ENCODE peak calls at places on chromosomes 5 and 9, in six cellular contexts. One of them, this sample, is unnamed.

GRCh38 chr5:172452398-172453205 is 1.7 kb downstream of the SH3PXD2B start:
- DNase-seq in right atrium auricular region: no peak
- DNase-seq in effector CD8-positive, alpha-beta T cell: no peak
- DNase-seq in head of caudate nucleus: no peak
- DNase-seq in foreskin fibroblast: peak
- DNase-seq in A549: no peak
- DNase-seq in this sample: no peak

GRCh38 chr9:77647659-77648457 is at the start of gene GNA14:
- DNase-seq in right atrium auricular region: peak
- DNase-seq in head of caudate nucleus: no peak
- DNase-seq in effector CD8-positive, alpha-beta T cell: no peak
- DNase-seq in foreskin fibroblast: peak
- DNase-seq in A549: no peak
- DNase-seq in this sample: no peak

GRCh38 chr5:171629221-171630005 is 156.2 kb upstream of the SMIM23 start:
- DNase-seq in right atrium auricular region: no peak
- DNase-seq in effector CD8-positive, alpha-beta T cell: no peak
- DNase-seq in A549: peak
- DNase-seq in head of caudate nucleus: no peak
- DNase-seq in foreskin fibroblast: no peak
- DNase-seq in this sample: peak

GRCh38 chr5:6713274-6714181 is at the start of gene TENT4A:
- DNase-seq in head of caudate nucleus: no peak
- DNase-seq in effector CD8-positive, alpha-beta T cell: peak
- DNase-seq in A549: peak
- DNase-seq in foreskin fibroblast: peak
- DNase-seq in right atrium auricular region: peak
- DNase-seq in this sample: peak

GRCh38 chr5:74105126-74105780 is 479.3 kb downstream of the ARHGEF28 start:
- DNase-seq in A549: no peak
- DNase-seq in effector CD8-positive, alpha-beta T cell: no peak
- DNase-seq in foreskin fibroblast: no peak
- DNase-seq in right atrium auricular region: no peak
- DNase-seq in head of caudate nucleus: no peak
- DNase-seq in this sample: no peak

GRCh38 chr9:114960276-114960675 is 29.9 kb upstream of the TNFSF8 start:
- DNase-seq in A549: no peak
- DNase-seq in right atrium auricular region: no peak
- DNase-seq in effector CD8-positive, alpha-beta T cell: no peak
- DNase-seq in head of caudate nucleus: no peak
- DNase-seq in foreskin fibroblast: no peak
- DNase-seq in this sample: no peak

GRCh38 chr5:54704341-54704740 is 186.8 kb downstream of the SNX18 start:
- DNase-seq in right atrium auricular region: no peak
- DNase-seq in head of caudate nucleus: no peak
- DNase-seq in foreskin fibroblast: no peak
- DNase-seq in effector CD8-positive, alpha-beta T cell: no peak
- DNase-seq in A549: no peak
- DNase-seq in this sample: no peak

GRCh38 chr5:143946821-143947220 is 134.9 kb downstream of the HMHB1 start:
- DNase-seq in right atrium auricular region: no peak
- DNase-seq in foreskin fibroblast: peak
- DNase-seq in effector CD8-positive, alpha-beta T cell: no peak
- DNase-seq in head of caudate nucleus: no peak
- DNase-seq in A549: no peak
- DNase-seq in this sample: no peak

GRCh38 chr5:176319827-176320554 is 41.6 kb downstream of the KIAA1191 start:
- DNase-seq in A549: peak
- DNase-seq in head of caudate nucleus: no peak
- DNase-seq in right atrium auricular region: no peak
- DNase-seq in effector CD8-positive, alpha-beta T cell: no peak
- DNase-seq in foreskin fibroblast: peak
- DNase-seq in this sample: peak

GRCh38 chr9:79946718-79947117 is 375.0 kb downstream of the TLE4 start:
- DNase-seq in head of caudate nucleus: no peak
- DNase-seq in right atrium auricular region: no peak
- DNase-seq in A549: no peak
- DNase-seq in foreskin fibroblast: peak
- DNase-seq in effector CD8-positive, alpha-beta T cell: no peak
- DNase-seq in this sample: no peak

GRCh38 chr9:110655723-110656641 is 12.6 kb upstream of the MUSK start:
- DNase-seq in foreskin fibroblast: peak
- DNase-seq in head of caudate nucleus: no peak
- DNase-seq in A549: no peak
- DNase-seq in right atrium auricular region: peak
- DNase-seq in effector CD8-positive, alpha-beta T cell: no peak
- DNase-seq in this sample: no peak

GRCh38 chr9:82535432-82535998 is 527.4 kb downstream of the RASEF start:
- DNase-seq in head of caudate nucleus: no peak
- DNase-seq in A549: no peak
- DNase-seq in effector CD8-positive, alpha-beta T cell: no peak
- DNase-seq in right atrium auricular region: no peak
- DNase-seq in foreskin fibroblast: no peak
- DNase-seq in this sample: no peak

GRCh38 chr5:36611520-36612274 is 5.3 kb downstream of the SLC1A3 start:
- DNase-seq in A549: no peak
- DNase-seq in right atrium auricular region: no peak
- DNase-seq in effector CD8-positive, alpha-beta T cell: no peak
- DNase-seq in foreskin fibroblast: peak
- DNase-seq in head of caudate nucleus: no peak
- DNase-seq in this sample: no peak

GRCh38 chr5:118788351-118788750 is 200.0 kb downstream of the DTWD2 start:
- DNase-seq in A549: no peak
- DNase-seq in foreskin fibroblast: no peak
- DNase-seq in right atrium auricular region: no peak
- DNase-seq in head of caudate nucleus: no peak
- DNase-seq in effector CD8-positive, alpha-beta T cell: no peak
- DNase-seq in this sample: no peak

GRCh38 chr5:159511570-159511969 is 181.3 kb upstream of the IL12B start:
- DNase-seq in head of caudate nucleus: no peak
- DNase-seq in A549: peak
- DNase-seq in effector CD8-positive, alpha-beta T cell: no peak
- DNase-seq in foreskin fibroblast: peak
- DNase-seq in right atrium auricular region: no peak
- DNase-seq in this sample: no peak

GRCh38 chr9:134783699-134784039 is 96.9 kb upstream of the FCN2 start:
- DNase-seq in A549: no peak
- DNase-seq in foreskin fibroblast: peak
- DNase-seq in effector CD8-positive, alpha-beta T cell: no peak
- DNase-seq in head of caudate nucleus: peak
- DNase-seq in right atrium auricular region: peak
- DNase-seq in this sample: no peak

GRCh38 chr9:79257215-79257614 is 314.6 kb upstream of the TLE4 start:
- DNase-seq in head of caudate nucleus: peak
- DNase-seq in foreskin fibroblast: peak
- DNase-seq in right atrium auricular region: no peak
- DNase-seq in effector CD8-positive, alpha-beta T cell: no peak
- DNase-seq in A549: no peak
- DNase-seq in this sample: no peak

GRCh38 chr9:80400624-80401230 is 829.0 kb downstream of the TLE4 start:
- DNase-seq in effector CD8-positive, alpha-beta T cell: no peak
- DNase-seq in A549: no peak
- DNase-seq in right atrium auricular region: no peak
- DNase-seq in foreskin fibroblast: no peak
- DNase-seq in head of caudate nucleus: no peak
- DNase-seq in this sample: no peak